ENCODE peak calls at places on chromosome 15, in ten cellular contexts. W is hypothalamus, J is tibial nerve, D is Karpas-422, O is mucosa of descending colon, P is cardiac muscle cell, S is MCF 10A, E is lung, N is non-pigmented ciliary epithelial cell, H is NCI-H1436. T is an unnamed sample.
A peak's percentile ranks its signal among the peaks of the same experiment; 100 is the strongest.

GRCh38 chr15:67570875-67571642 is 28.6 kb downstream of the MAP2K5 start:
- DNase-seq in H (no peak), D (no peak), S (no peak), J (no peak), N (no peak), O (no peak), W (no peak), E (no peak), P (no peak), T (no peak)

GRCh38 chr15:78065284-78065872 is 12.1 kb downstream of the TBC1D2B start:
- DNase-seq in N (peak; percentile 98), P (peak; percentile 99), W (no peak), H (no peak), D (no peak), O (peak; percentile 74), S (peak; percentile 95), E (peak; percentile 66), J (peak; percentile 89), T (peak; percentile 91)

GRCh38 chr15:95556225-95556624 is 774.3 kb upstream of the NR2F2 start:
- DNase-seq in W (no peak), D (no peak), E (no peak), P (peak; percentile 59), O (no peak), H (no peak), S (no peak), N (no peak), J (no peak), T (no peak)

GRCh38 chr15:62071711-62072308 is 5.0 kb downstream of the C2CD4A start:
- DNase-seq in J (no peak), S (peak; percentile 44), E (no peak), P (peak; percentile 69), N (no peak), H (peak; percentile 28), D (peak; percentile 73), O (no peak), W (no peak), T (no peak)

GRCh38 chr15:88301311-88301710 is 44.8 kb upstream of the NTRK3 start:
- DNase-seq in P (no peak), D (no peak), J (no peak), S (no peak), N (no peak), E (no peak), O (no peak), H (no peak), W (no peak), T (no peak)

GRCh38 chr15:65630760-65631159 is 9.0 kb downstream of the SLC24A1 start:
- DNase-seq in P (no peak), O (no peak), W (no peak), N (no peak), S (no peak), E (no peak), J (no peak), D (no peak), H (no peak), T (no peak)

GRCh38 chr15:57654136-57654845 is 52.2 kb upstream of the POLR2M start:
- DNase-seq in S (peak; percentile 51), N (no peak), H (no peak), J (no peak), P (peak; percentile 61), W (no peak), D (no peak), E (no peak), O (no peak), T (no peak)

GRCh38 chr15:66128116-66128715 is 125.3 kb downstream of the MEGF11 start:
- DNase-seq in O (no peak), P (no peak), D (no peak), J (no peak), W (no peak), H (no peak), N (no peak), E (no peak), S (no peak), T (no peak)

GRCh38 chr15:99970891-99971330 is 237.7 kb upstream of the LYSMD4 start:
- DNase-seq in H (no peak), D (no peak), E (no peak), O (no peak), S (no peak), W (no peak), P (no peak), N (no peak), J (no peak), T (peak; percentile 39)

GRCh38 chr15:63211549-63211948 is 22.1 kb downstream of the RAB8B start:
- DNase-seq in S (no peak), D (no peak), P (no peak), J (no peak), E (no peak), W (no peak), H (no peak), N (no peak), O (no peak), T (no peak)

GRCh38 chr15:44569316-44569715 is 32.4 kb downstream of the EIF3J start:
- DNase-seq in O (no peak), W (no peak), D (no peak), N (no peak), J (no peak), H (no peak), E (no peak), S (no peak), P (no peak), T (no peak)

GRCh38 chr15:95875141-95875643 is 455.3 kb upstream of the NR2F2 start:
- DNase-seq in N (no peak), P (peak; percentile 86), H (no peak), J (peak; percentile 75), O (no peak), S (peak; percentile 47), W (no peak), D (no peak), E (no peak), T (peak; percentile 56)

GRCh38 chr15:52783929-52784798 is 6.0 kb downstream of the ONECUT1 start:
- DNase-seq in J (no peak), D (peak; percentile 65), N (no peak), W (no peak), H (no peak), S (no peak), P (peak; percentile 27), E (no peak), O (no peak), T (no peak)

GRCh38 chr15:101310508-101310907 is 15.5 kb upstream of the SNRPA1 start:
- DNase-seq in N (no peak), E (no peak), J (no peak), H (no peak), W (no peak), O (no peak), P (no peak), S (no peak), D (no peak), T (no peak)

GRCh38 chr15:92224843-92225242 is 168.8 kb upstream of the ST8SIA2 start:
- DNase-seq in N (no peak), S (no peak), E (no peak), J (no peak), H (no peak), O (no peak), W (no peak), D (no peak), P (no peak), T (no peak)

GRCh38 chr15:67188551-67189218 is 65.8 kb downstream of the AAGAB start:
- DNase-seq in N (no peak), H (no peak), E (no peak), P (peak; percentile 91), D (no peak), S (no peak), O (peak; percentile 42), J (peak; percentile 86), W (no peak), T (no peak)

GRCh38 chr15:90807687-90808086 is 60.7 kb upstream of the FURIN start:
- DNase-seq in J (no peak), P (no peak), S (no peak), E (no peak), O (no peak), D (no peak), W (no peak), H (no peak), N (no peak), T (no peak)

GRCh38 chr15:60372756-60373155 is 25.0 kb downstream of the ANXA2 start:
- DNase-seq in O (no peak), W (no peak), S (no peak), D (no peak), H (no peak), P (no peak), N (no peak), J (no peak), E (no peak), T (no peak)

GRCh38 chr15:56839641-56840040 is 78.8 kb upstream of the TCF12 start:
- DNase-seq in H (no peak), S (no peak), P (no peak), J (no peak), O (no peak), N (no peak), E (no peak), D (no peak), W (no peak), T (no peak)

GRCh38 chr15:32718822-32719716 is 1.3 kb downstream of the GREM1 start:
- DNase-seq in S (no peak), P (peak; percentile 32), N (no peak), E (no peak), D (no peak), W (no peak), O (peak; percentile 49), H (no peak), J (no peak), T (no peak)

GRCh38 chr15:81955709-81956108 is 90.1 kb downstream of the MEX3B start:
- DNase-seq in P (peak; percentile 2), N (no peak), W (no peak), H (no peak), O (no peak), J (no peak), D (no peak), S (no peak), E (no peak), T (no peak)